ENCODE peak calls at places on chromosomes 12 and 14, in four cellular contexts. One of them, this sample, is unnamed.

GRCh38 chr12:127174881-127175280 is 1092.1 kb upstream of the TMEM132C start:
- DNase-seq in ascending aorta: no peak
- DNase-seq in lower leg skin: no peak
- DNase-seq in left lung: no peak
- DNase-seq in this sample: no peak

GRCh38 chr12:33663000-33663654 is 223.5 kb upstream of the SYT10 start:
- DNase-seq in lower leg skin: no peak
- DNase-seq in left lung: no peak
- DNase-seq in ascending aorta: no peak
- DNase-seq in this sample: no peak

GRCh38 chr14:54258382-54258781 is 138.4 kb upstream of the CDKN3 start:
- DNase-seq in lower leg skin: no peak
- DNase-seq in left lung: no peak
- DNase-seq in ascending aorta: no peak
- DNase-seq in this sample: no peak

GRCh38 chr12:57240926-57241555 is 9.9 kb downstream of the STAC3 start:
- DNase-seq in lower leg skin: no peak
- DNase-seq in left lung: no peak
- DNase-seq in ascending aorta: no peak
- DNase-seq in this sample: no peak

GRCh38 chr14:52077261-52077984 is 8.6 kb upstream of the NID2 start:
- DNase-seq in left lung: no peak
- DNase-seq in ascending aorta: no peak
- DNase-seq in lower leg skin: no peak
- DNase-seq in this sample: no peak

GRCh38 chr12:14873440-14874185 is 12.0 kb downstream of the MGP start:
- DNase-seq in lower leg skin: no peak
- DNase-seq in ascending aorta: no peak
- DNase-seq in left lung: no peak
- DNase-seq in this sample: no peak

GRCh38 chr14:81329640-81330385 is 70.3 kb downstream of the STON2 start:
- DNase-seq in left lung: no peak
- DNase-seq in lower leg skin: no peak
- DNase-seq in ascending aorta: no peak
- DNase-seq in this sample: no peak

GRCh38 chr12:98106201-98106600 is 409.2 kb upstream of the TMPO start:
- DNase-seq in lower leg skin: no peak
- DNase-seq in ascending aorta: no peak
- DNase-seq in left lung: no peak
- DNase-seq in this sample: no peak

GRCh38 chr12:59370933-59371332 is 224.9 kb upstream of the SLC16A7 start:
- DNase-seq in ascending aorta: no peak
- DNase-seq in left lung: no peak
- DNase-seq in lower leg skin: no peak
- DNase-seq in this sample: no peak

GRCh38 chr14:103158688-103159087 is 35.4 kb downstream of the TNFAIP2 start:
- DNase-seq in ascending aorta: no peak
- DNase-seq in lower leg skin: peak
- DNase-seq in left lung: no peak
- DNase-seq in this sample: no peak

GRCh38 chr12:108375986-108376663 is 37.0 kb upstream of the CMKLR1 start:
- DNase-seq in ascending aorta: no peak
- DNase-seq in lower leg skin: no peak
- DNase-seq in left lung: no peak
- DNase-seq in this sample: no peak

GRCh38 chr12:6090786-6091185 is 33.7 kb downstream of the VWF start:
- DNase-seq in lower leg skin: peak
- DNase-seq in ascending aorta: no peak
- DNase-seq in left lung: no peak
- DNase-seq in this sample: no peak

GRCh38 chr12:45546545-45546944 is 183.0 kb upstream of the ARID2 start:
- DNase-seq in left lung: no peak
- DNase-seq in lower leg skin: no peak
- DNase-seq in ascending aorta: no peak
- DNase-seq in this sample: no peak

GRCh38 chr14:96117997-96118790 is 79.0 kb downstream of the C14orf132 start:
- DNase-seq in left lung: no peak
- DNase-seq in lower leg skin: peak
- DNase-seq in ascending aorta: no peak
- DNase-seq in this sample: no peak

GRCh38 chr14:58298880-58299664 is 717 bp downstream of the ARID4A start:
- DNase-seq in left lung: peak
- DNase-seq in lower leg skin: peak
- DNase-seq in ascending aorta: no peak
- DNase-seq in this sample: no peak

GRCh38 chr12:68623984-68624383 is 13.3 kb downstream of the RAP1B start:
- DNase-seq in left lung: no peak
- DNase-seq in lower leg skin: no peak
- DNase-seq in ascending aorta: no peak
- DNase-seq in this sample: no peak

GRCh38 chr14:54348001-54348611 is 48.7 kb upstream of the CDKN3 start:
- DNase-seq in lower leg skin: no peak
- DNase-seq in ascending aorta: no peak
- DNase-seq in left lung: no peak
- DNase-seq in this sample: peak

GRCh38 chr12:123942277-123942653 is 30.4 kb downstream of the CCDC92 start:
- DNase-seq in left lung: peak
- DNase-seq in ascending aorta: no peak
- DNase-seq in lower leg skin: peak
- DNase-seq in this sample: no peak

GRCh38 chr12:121442028-121442948 is 42.4 kb downstream of the RNF34 start:
- DNase-seq in left lung: no peak
- DNase-seq in lower leg skin: no peak
- DNase-seq in ascending aorta: no peak
- DNase-seq in this sample: no peak

GRCh38 chr12:131458931-131459575 is 251.8 kb upstream of the SFSWAP start:
- DNase-seq in ascending aorta: no peak
- DNase-seq in left lung: no peak
- DNase-seq in lower leg skin: peak
- DNase-seq in this sample: no peak

GRCh38 chr14:22598099-22598895 is at the start of gene ABHD4:
- DNase-seq in lower leg skin: peak
- DNase-seq in left lung: peak
- DNase-seq in ascending aorta: peak
- DNase-seq in this sample: no peak

GRCh38 chr12:26527702-26528101 is 305.3 kb downstream of the ITPR2 start:
- DNase-seq in lower leg skin: no peak
- DNase-seq in ascending aorta: no peak
- DNase-seq in left lung: no peak
- DNase-seq in this sample: no peak

GRCh38 chr12:108630481-108631207 is 3.0 kb downstream of the SELPLG start:
- DNase-seq in left lung: peak
- DNase-seq in lower leg skin: peak
- DNase-seq in ascending aorta: no peak
- DNase-seq in this sample: no peak

GRCh38 chr12:128551266-128552025 is 272.3 kb downstream of the SLC15A4 start:
- DNase-seq in left lung: no peak
- DNase-seq in lower leg skin: no peak
- DNase-seq in ascending aorta: no peak
- DNase-seq in this sample: no peak

GRCh38 chr12:52739963-52740362 is 36.6 kb upstream of the KRT77 start:
- DNase-seq in lower leg skin: peak
- DNase-seq in ascending aorta: no peak
- DNase-seq in left lung: no peak
- DNase-seq in this sample: no peak

GRCh38 chr12:96882862-96883261 is 24.2 kb upstream of the NEDD1 start:
- DNase-seq in ascending aorta: no peak
- DNase-seq in lower leg skin: no peak
- DNase-seq in left lung: no peak
- DNase-seq in this sample: no peak

GRCh38 chr12:100061814-100062213 is 77.1 kb upstream of the ANKS1B start:
- DNase-seq in ascending aorta: no peak
- DNase-seq in left lung: no peak
- DNase-seq in lower leg skin: no peak
- DNase-seq in this sample: no peak

GRCh38 chr12:93441111-93441616 is 583 bp downstream of the UBE2N start:
- DNase-seq in ascending aorta: no peak
- DNase-seq in lower leg skin: peak
- DNase-seq in left lung: peak
- DNase-seq in this sample: no peak

GRCh38 chr12:112901271-112901670 is 5.5 kb upstream of the OAS1 start:
- DNase-seq in ascending aorta: no peak
- DNase-seq in lower leg skin: no peak
- DNase-seq in left lung: no peak
- DNase-seq in this sample: no peak

GRCh38 chr12:27822076-27822712 is 42.2 kb upstream of the MANSC4 start:
- DNase-seq in left lung: no peak
- DNase-seq in lower leg skin: no peak
- DNase-seq in ascending aorta: no peak
- DNase-seq in this sample: peak

GRCh38 chr12:68376901-68377300 is 44.7 kb upstream of the MDM1 start:
- DNase-seq in ascending aorta: no peak
- DNase-seq in left lung: no peak
- DNase-seq in lower leg skin: no peak
- DNase-seq in this sample: no peak

GRCh38 chr12:124053855-124054254 is 80.8 kb downstream of the ZNF664 start:
- DNase-seq in ascending aorta: no peak
- DNase-seq in left lung: peak
- DNase-seq in lower leg skin: no peak
- DNase-seq in this sample: no peak

GRCh38 chr14:50347521-50347920 is 35.4 kb downstream of the DMAC2L start:
- DNase-seq in lower leg skin: no peak
- DNase-seq in ascending aorta: no peak
- DNase-seq in left lung: no peak
- DNase-seq in this sample: no peak

GRCh38 chr12:125214289-125214688 is 149.1 kb downstream of the AACS start:
- DNase-seq in lower leg skin: no peak
- DNase-seq in ascending aorta: no peak
- DNase-seq in left lung: no peak
- DNase-seq in this sample: no peak

GRCh38 chr12:125217308-125217707 is 152.1 kb downstream of the AACS start:
- DNase-seq in ascending aorta: no peak
- DNase-seq in lower leg skin: no peak
- DNase-seq in left lung: no peak
- DNase-seq in this sample: no peak

GRCh38 chr12:125218952-125219351 is 153.7 kb downstream of the AACS start:
- DNase-seq in ascending aorta: no peak
- DNase-seq in left lung: no peak
- DNase-seq in lower leg skin: no peak
- DNase-seq in this sample: no peak

GRCh38 chr12:125220404-125221273 is 155.4 kb downstream of the AACS start:
- DNase-seq in left lung: no peak
- DNase-seq in ascending aorta: no peak
- DNase-seq in lower leg skin: no peak
- DNase-seq in this sample: no peak

GRCh38 chr12:125216720-125217119 is 151.5 kb downstream of the AACS start:
- DNase-seq in ascending aorta: no peak
- DNase-seq in left lung: no peak
- DNase-seq in lower leg skin: no peak
- DNase-seq in this sample: no peak
- H3K4me3 ChIP-seq in ascending aorta: no peak
- H3K4me3 ChIP-seq in left lung: no peak
- H3K4me3 ChIP-seq in lower leg skin: no peak
- H3K4me3 ChIP-seq in this sample: no peak

DNA sequence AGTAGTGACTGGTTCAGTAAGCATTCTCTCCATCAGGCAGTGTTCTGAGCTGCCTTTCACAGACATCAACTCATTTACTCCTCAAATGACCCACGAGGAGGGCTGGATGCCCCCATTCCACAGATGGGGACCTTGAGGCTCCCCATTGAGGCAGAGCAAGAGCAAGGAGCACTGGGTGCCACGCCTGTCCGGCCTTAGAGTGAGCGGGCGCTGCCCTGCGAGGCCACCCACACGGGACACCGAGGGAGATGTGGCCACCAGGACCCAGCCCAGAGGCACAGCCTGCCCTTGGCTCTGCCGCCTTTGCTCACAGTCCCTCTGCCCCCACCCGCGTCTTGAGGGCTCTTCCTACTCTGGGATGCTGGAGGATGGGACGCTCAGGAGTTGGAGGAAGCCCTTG is 3.0 kb downstream of the FBRSL1 start:
- DNase-seq in ascending aorta: no peak
- DNase-seq in left lung: no peak
- DNase-seq in lower leg skin: no peak
- DNase-seq in this sample: no peak
- H3K4me3 ChIP-seq in ascending aorta: no peak
- H3K4me3 ChIP-seq in left lung: no peak
- H3K4me3 ChIP-seq in lower leg skin: no peak
- H3K4me3 ChIP-seq in this sample: no peak

GRCh38 chr12:75480469-75480949 is at the start of gene GLIPR1:
- DNase-seq in ascending aorta: peak
- DNase-seq in left lung: peak
- DNase-seq in lower leg skin: peak
- DNase-seq in this sample: peak

GRCh38 chr12:75481774-75482173 is 1.2 kb downstream of the GLIPR1 start:
- DNase-seq in left lung: no peak
- DNase-seq in ascending aorta: no peak
- DNase-seq in lower leg skin: no peak
- DNase-seq in this sample: no peak

GRCh38 chr12:75481013-75481705 is 604 bp downstream of the GLIPR1 start:
- DNase-seq in lower leg skin: no peak
- DNase-seq in ascending aorta: no peak
- DNase-seq in left lung: no peak
- DNase-seq in this sample: no peak

GRCh38 chr12:75478395-75478794 is 2.2 kb upstream of the GLIPR1 start:
- DNase-seq in lower leg skin: no peak
- DNase-seq in ascending aorta: no peak
- DNase-seq in left lung: no peak
- DNase-seq in this sample: peak

GRCh38 chr12:75479963-75480461 is 543 bp upstream of the GLIPR1 start:
- DNase-seq in ascending aorta: no peak
- DNase-seq in left lung: no peak
- DNase-seq in lower leg skin: no peak
- DNase-seq in this sample: no peak
- H3K4me3 ChIP-seq in ascending aorta: peak
- H3K4me3 ChIP-seq in left lung: no peak
- H3K4me3 ChIP-seq in lower leg skin: no peak
- H3K4me3 ChIP-seq in this sample: no peak

DNA sequence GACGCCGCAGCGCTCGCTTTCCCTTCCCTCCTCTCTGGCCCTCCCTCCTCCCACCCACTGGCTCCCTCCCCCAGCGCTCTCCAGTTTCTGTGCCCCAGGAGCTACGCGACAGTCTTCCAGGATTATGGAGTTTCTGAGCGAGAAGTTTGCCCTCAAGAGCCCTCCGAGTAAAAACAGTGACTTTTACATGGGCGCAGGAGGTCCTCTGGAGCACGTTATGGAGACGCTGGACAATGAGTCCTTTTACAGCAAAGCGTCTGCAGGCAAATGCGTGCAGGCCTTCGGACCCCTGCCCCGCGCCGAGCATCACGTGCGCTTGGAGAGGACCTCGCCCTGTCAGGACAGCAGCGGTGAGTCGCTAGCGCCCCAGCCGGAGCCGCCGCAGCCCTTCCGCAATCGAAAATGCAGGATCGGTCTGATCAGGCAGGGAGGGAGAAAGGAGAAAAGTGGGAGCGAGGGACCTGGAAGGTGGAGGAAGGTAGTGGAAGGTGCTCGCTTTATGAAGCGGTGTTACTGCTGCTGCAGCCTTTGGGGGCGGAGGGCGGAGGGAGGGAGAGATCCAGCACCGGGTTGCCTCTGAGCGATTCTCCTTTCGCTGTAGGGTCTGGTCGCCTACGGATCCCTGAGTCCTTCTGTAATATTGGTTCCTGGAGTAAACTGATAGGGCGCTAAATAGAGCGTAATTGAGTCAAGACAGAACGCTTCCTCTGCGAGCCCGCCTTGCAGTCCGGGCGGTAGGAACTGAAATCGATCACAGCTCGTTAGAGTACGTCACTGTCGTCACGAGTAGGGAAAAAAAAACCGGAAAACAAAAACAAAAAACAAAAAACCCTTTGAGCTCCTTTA is at the start of gene ALX1:
- DNase-seq in ascending aorta: no peak
- DNase-seq in lower leg skin: peak
- DNase-seq in left lung: no peak
- DNase-seq in this sample: no peak
- H3K4me3 ChIP-seq in ascending aorta: peak
- H3K4me3 ChIP-seq in lower leg skin: peak
- H3K4me3 ChIP-seq in left lung: no peak
- H3K4me3 ChIP-seq in this sample: no peak

This sample was measured in Jurkat, Clone E6-1.